ENCODE peak calls at places on chromosomes 11 and 22, in eight cellular contexts. O is osteoblast; R is foreskin keratinocyte; I is cardiac muscle cell; S is left ventricle myocardium inferior; V is CD8-positive, alpha-beta memory T cell; Y is uterus; P is body of pancreas. N is an unnamed sample.

GRCh38 chr22:37633082-37633692 is 6.3 kb upstream of the SH3BP1 start:
- DNase-seq in O (no peak), R (no peak), I (peak; percentile 14), S (no peak), V (peak; percentile 44), Y (no peak), P (no peak), N (no peak)

GRCh38 chr11:6771926-6772898 is at the start of gene OR2AG2:
- DNase-seq in O (no peak), R (no peak), I (no peak), S (no peak), V (no peak), Y (no peak), P (no peak), N (no peak)

GRCh38 chr11:35087648-35088047 is 51.3 kb upstream of the CD44 start:
- DNase-seq in O (peak; percentile 72), R (no peak), I (peak; percentile 90), S (no peak), V (no peak), Y (no peak), P (no peak), N (no peak)

GRCh38 chr22:26585104-26585790 is 4.7 kb downstream of the TPST2 start:
- DNase-seq in O (peak; percentile 90), R (peak; percentile 59), I (peak; percentile 82), S (peak; percentile 78), V (no peak), Y (peak; percentile 19), P (peak; percentile 66), N (no peak)

GRCh38 chr22:50488886-50489285 is 2.2 kb downstream of the MIOX start:
- DNase-seq in O (peak; percentile 52), R (no peak), I (no peak), S (no peak), V (no peak), Y (no peak), P (no peak), N (no peak)

GRCh38 chr11:116613201-116613910 is 159.4 kb downstream of the BUD13 start:
- DNase-seq in O (no peak), R (no peak), I (no peak), S (no peak), V (no peak), Y (no peak), P (no peak), N (no peak)

GRCh38 chr11:129320485-129320884 is 55.2 kb upstream of the BARX2 start:
- DNase-seq in O (no peak), R (no peak), I (no peak), S (no peak), V (no peak), Y (no peak), P (no peak), N (no peak)

GRCh38 chr11:109981028-109981636 is 112.1 kb upstream of the ZC3H12C start:
- DNase-seq in O (no peak), R (no peak), I (no peak), S (no peak), V (no peak), Y (no peak), P (no peak), N (no peak)

GRCh38 chr22:26718905-26719304 is 61.5 kb downstream of the MIAT start:
- DNase-seq in O (peak; percentile 87), R (peak; percentile 55), I (peak; percentile 93), S (no peak), V (no peak), Y (no peak), P (no peak), N (no peak)

GRCh38 chr22:27686534-27686933 is 115.0 kb downstream of the MN1 start:
- DNase-seq in O (peak; percentile 94), R (no peak), I (peak; percentile 92), S (peak; percentile 82), V (no peak), Y (peak; percentile 48), P (peak; percentile 85), N (no peak)

GRCh38 chr11:126354631-126355323 is 709 bp upstream of the ST3GAL4 start:
- DNase-seq in O (peak; percentile 82), R (peak; percentile 32), I (no peak), S (peak; percentile 12), V (no peak), Y (no peak), P (no peak), N (no peak)

GRCh38 chr11:126348806-126349582 is 6.5 kb upstream of the ST3GAL4 start:
- DNase-seq in O (peak; percentile 94), R (peak; percentile 29), I (peak; percentile 66), S (peak; percentile 66), V (no peak), Y (no peak), P (no peak), N (no peak)

GRCh38 chr11:126352934-126353801 is 2.3 kb upstream of the ST3GAL4 start:
- DNase-seq in O (peak; percentile 88), R (peak; percentile 91), I (peak; percentile 57), S (no peak), V (no peak), Y (no peak), P (no peak), N (no peak)

GRCh38 chr11:126350811-126351210 is 4.7 kb upstream of the ST3GAL4 start:
- DNase-seq in O (no peak), R (no peak), I (peak; percentile 72), S (no peak), V (no peak), Y (no peak), P (no peak), N (no peak)

GRCh38 chr11:126352163-126352562 is 3.3 kb upstream of the ST3GAL4 start:
- DNase-seq in O (peak; percentile 78), R (no peak), I (no peak), S (no peak), V (no peak), Y (no peak), P (no peak), N (no peak)
- H3K4me1 ChIP-seq in O (peaks cover 52% of the 10 kb centered on the region), R (peaks cover 3% of the 10 kb centered on the region), I (peaks cover 37% of the 10 kb centered on the region), S (peaks cover 94% of the 10 kb centered on the region), V (peaks cover 21% of the 10 kb centered on the region), Y (peaks cover 6% of the 10 kb centered on the region), P (peaks cover 45% of the 10 kb centered on the region), N (no peaks in the 10 kb centered on the region)

GRCh38 chr11:114172871-114173444 is 113.4 kb downstream of the ZBTB16 start:
- DNase-seq in O (no peak), R (no peak), I (no peak), S (peak; percentile 66), V (no peak), Y (no peak), P (no peak), N (no peak)
- H3K27ac ChIP-seq in O (no peak overlapping the region), R (no peak overlapping the region), I (peak overlapping the region; percentile 44), S (peak overlapping the region; percentile 100), V (no peak overlapping the region), Y (peak overlapping the region; percentile 98), P (peak overlapping the region; percentile 98), N (peak overlapping the region; percentile 99)

GRCh38 chr22:46581580-46582244 is 38.5 kb upstream of the GRAMD4 start:
- DNase-seq in O (peak; percentile 56), R (no peak), I (no peak), S (peak; percentile 46), V (no peak), Y (no peak), P (peak; percentile 14), N (no peak)

GRCh38 chr22:46585340-46586122 is 34.7 kb upstream of the GRAMD4 start:
- DNase-seq in O (peak; percentile 58), R (no peak), I (no peak), S (no peak), V (no peak), Y (no peak), P (no peak), N (no peak)

GRCh38 chr22:46582281-46582811 is 37.8 kb upstream of the GRAMD4 start:
- DNase-seq in O (peak; percentile 56), R (no peak), I (no peak), S (peak; percentile 10), V (no peak), Y (no peak), P (peak; percentile 65), N (no peak)

GRCh38 chr22:46584081-46584903 is 35.9 kb upstream of the GRAMD4 start:
- DNase-seq in O (peak; percentile 91), R (peak; percentile 56), I (peak; percentile 33), S (peak; percentile 12), V (no peak), Y (no peak), P (peak; percentile 50), N (no peak)

DNA sequence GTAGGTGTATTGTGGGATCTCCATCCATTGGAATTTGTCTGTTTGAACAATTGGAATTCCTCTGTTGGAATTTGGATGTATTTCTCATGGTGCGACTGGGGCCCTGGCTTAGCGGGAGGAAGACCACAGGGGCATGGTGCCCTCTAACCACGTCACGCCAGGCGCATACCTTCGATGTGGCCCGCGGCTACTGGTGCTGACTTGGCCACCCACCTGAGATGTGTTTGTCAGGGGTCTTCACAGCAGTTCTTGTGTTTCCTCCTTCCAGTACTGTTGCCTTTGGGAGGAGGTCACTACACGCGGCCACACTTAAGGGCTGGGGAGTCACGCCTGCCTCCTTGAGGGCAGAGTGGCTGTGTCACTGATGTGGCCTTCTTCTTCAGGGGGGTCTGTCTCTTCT is 36.6 kb upstream of the GRAMD4 start:
- DNase-seq in O (no peak), R (no peak), I (no peak), S (peak; percentile 14), V (no peak), Y (no peak), P (peak; percentile 10), N (no peak)
- H3K4me1 ChIP-seq in O (no peaks in the 10 kb centered on the region), R (peaks cover 5% of the 10 kb centered on the region), I (peaks cover 53% of the 10 kb centered on the region), S (peaks cover 100% of the 10 kb centered on the region), V (peaks cover 26% of the 10 kb centered on the region), Y (peaks cover under 1% of the 10 kb centered on the region), P (peaks cover 58% of the 10 kb centered on the region), N (no peaks in the 10 kb centered on the region)

GRCh38 chr22:21696115-21696514 is 30.3 kb downstream of the PPIL2 start:
- DNase-seq in O (no peak), R (no peak), I (no peak), S (no peak), V (no peak), Y (no peak), P (no peak), N (no peak)

GRCh38 chr22:21695432-21696085 is 29.7 kb downstream of the PPIL2 start:
- DNase-seq in O (peak; percentile 73), R (no peak), I (no peak), S (no peak), V (no peak), Y (no peak), P (no peak), N (no peak)

GRCh38 chr22:21694394-21694793 is 28.6 kb downstream of the PPIL2 start:
- DNase-seq in O (peak; percentile 55), R (no peak), I (no peak), S (no peak), V (no peak), Y (no peak), P (no peak), N (no peak)

GRCh38 chr22:21693999-21694341 is 28.2 kb downstream of the PPIL2 start:
- DNase-seq in O (peak; percentile 69), R (no peak), I (no peak), S (no peak), V (no peak), Y (no peak), P (no peak), N (no peak)

DNA sequence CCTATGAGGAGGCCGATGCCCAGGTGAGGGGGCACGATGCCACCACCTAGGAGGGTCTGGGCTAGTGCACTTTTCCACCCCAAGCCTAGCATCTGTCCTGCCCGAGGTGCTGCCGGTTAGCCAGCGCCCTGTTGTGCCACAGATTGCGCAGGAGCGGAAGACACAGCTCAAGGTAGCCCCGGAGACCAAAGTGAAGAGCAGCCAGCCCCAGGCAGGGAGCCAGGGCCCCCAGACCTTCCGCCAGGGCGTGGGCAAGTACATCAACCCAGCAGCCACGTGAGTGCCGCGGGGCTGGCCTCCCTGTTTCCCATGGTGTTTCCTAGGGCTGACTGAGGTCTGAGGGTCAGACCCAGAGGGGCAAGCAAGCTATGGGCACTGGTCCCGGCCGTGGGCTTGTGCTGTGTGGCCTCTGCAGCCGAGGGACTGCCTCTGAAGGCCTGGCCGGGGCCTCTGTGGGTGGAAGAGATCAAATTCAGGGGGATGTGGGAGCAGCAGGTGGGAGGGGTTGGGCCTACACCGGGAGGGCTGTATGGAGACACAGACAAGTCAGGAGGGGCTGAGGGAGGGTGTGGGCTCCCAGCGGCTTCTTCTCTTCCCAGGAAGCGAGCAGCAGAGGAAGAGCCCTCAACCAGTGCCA is 29.1 kb downstream of the PPIL2 start:
- DNase-seq in O (no peak), R (no peak), I (no peak), S (no peak), V (no peak), Y (no peak), P (no peak), N (no peak)
- H3K27ac ChIP-seq in O (no peak overlapping the region), R (no peak overlapping the region), I (no peak overlapping the region), S (no peak overlapping the region), V (no peak overlapping the region), Y (no peak overlapping the region), P (no peak overlapping the region), N (no peak overlapping the region)

N was measured in prostate gland.